ENCODE peak calls at places on chromosomes 4 and X, in eight cellular contexts. One of them, this sample, is unnamed.

GRCh38 chr4:6349896-6350295 is 80.2 kb downstream of the WFS1 start:
- DNase-seq in endodermal cell: no peak
- DNase-seq in CD8-positive, alpha-beta T cell: no peak
- DNase-seq in NCI-H1694 treated with DMSO at 0.1 percent for 48 hours: peak
- DNase-seq in globus pallidus: no peak
- DNase-seq in cardiac muscle cell: no peak
- DNase-seq in fibroblast of the conjunctiva: no peak
- DNase-seq in retinal pigment epithelial cell: no peak
- DNase-seq in this sample: no peak

GRCh38 chrX:9907645-9908387 is 59.3 kb upstream of the CLDN34 start:
- DNase-seq in endodermal cell: no peak
- DNase-seq in CD8-positive, alpha-beta T cell: no peak
- DNase-seq in NCI-H1694 treated with DMSO at 0.1 percent for 48 hours: no peak
- DNase-seq in globus pallidus: no peak
- DNase-seq in cardiac muscle cell: no peak
- DNase-seq in fibroblast of the conjunctiva: no peak
- DNase-seq in retinal pigment epithelial cell: no peak
- DNase-seq in this sample: no peak

GRCh38 chrX:148522006-148522405 is 21.6 kb downstream of the AFF2 start:
- DNase-seq in endodermal cell: no peak
- DNase-seq in CD8-positive, alpha-beta T cell: no peak
- DNase-seq in NCI-H1694 treated with DMSO at 0.1 percent for 48 hours: no peak
- DNase-seq in globus pallidus: no peak
- DNase-seq in cardiac muscle cell: no peak
- DNase-seq in fibroblast of the conjunctiva: no peak
- DNase-seq in retinal pigment epithelial cell: no peak
- DNase-seq in this sample: no peak

GRCh38 chrX:40167240-40168182 is 69.8 kb upstream of the BCOR start:
- DNase-seq in endodermal cell: peak
- DNase-seq in CD8-positive, alpha-beta T cell: no peak
- DNase-seq in NCI-H1694 treated with DMSO at 0.1 percent for 48 hours: no peak
- DNase-seq in globus pallidus: no peak
- DNase-seq in cardiac muscle cell: peak
- DNase-seq in fibroblast of the conjunctiva: no peak
- DNase-seq in retinal pigment epithelial cell: no peak
- DNase-seq in this sample: no peak

GRCh38 chr4:78451407-78451806 is 100.2 kb upstream of the ANXA3 start:
- DNase-seq in endodermal cell: no peak
- DNase-seq in CD8-positive, alpha-beta T cell: no peak
- DNase-seq in NCI-H1694 treated with DMSO at 0.1 percent for 48 hours: no peak
- DNase-seq in globus pallidus: no peak
- DNase-seq in cardiac muscle cell: no peak
- DNase-seq in fibroblast of the conjunctiva: no peak
- DNase-seq in retinal pigment epithelial cell: no peak
- DNase-seq in this sample: no peak

GRCh38 chr4:82726601-82727000 is 72.0 kb downstream of the SCD5 start:
- DNase-seq in endodermal cell: no peak
- DNase-seq in CD8-positive, alpha-beta T cell: no peak
- DNase-seq in NCI-H1694 treated with DMSO at 0.1 percent for 48 hours: no peak
- DNase-seq in globus pallidus: no peak
- DNase-seq in cardiac muscle cell: no peak
- DNase-seq in fibroblast of the conjunctiva: no peak
- DNase-seq in retinal pigment epithelial cell: no peak
- DNase-seq in this sample: no peak

GRCh38 chr4:7186081-7186480 is 6.3 kb upstream of the SORCS2 start:
- DNase-seq in endodermal cell: peak
- DNase-seq in CD8-positive, alpha-beta T cell: no peak
- DNase-seq in NCI-H1694 treated with DMSO at 0.1 percent for 48 hours: no peak
- DNase-seq in globus pallidus: no peak
- DNase-seq in cardiac muscle cell: peak
- DNase-seq in fibroblast of the conjunctiva: no peak
- DNase-seq in retinal pigment epithelial cell: no peak
- DNase-seq in this sample: no peak

GRCh38 chr4:109302366-109303140 is at the start of gene COL25A1:
- DNase-seq in endodermal cell: peak
- DNase-seq in CD8-positive, alpha-beta T cell: peak
- DNase-seq in NCI-H1694 treated with DMSO at 0.1 percent for 48 hours: no peak
- DNase-seq in globus pallidus: no peak
- DNase-seq in cardiac muscle cell: peak
- DNase-seq in fibroblast of the conjunctiva: no peak
- DNase-seq in retinal pigment epithelial cell: no peak
- DNase-seq in this sample: peak

GRCh38 chr4:38306482-38307071 is 346.4 kb downstream of the PTTG2 start:
- DNase-seq in endodermal cell: no peak
- DNase-seq in CD8-positive, alpha-beta T cell: no peak
- DNase-seq in NCI-H1694 treated with DMSO at 0.1 percent for 48 hours: no peak
- DNase-seq in globus pallidus: peak
- DNase-seq in cardiac muscle cell: no peak
- DNase-seq in fibroblast of the conjunctiva: no peak
- DNase-seq in retinal pigment epithelial cell: no peak
- DNase-seq in this sample: no peak

GRCh38 chr4:34046580-34046979 is 2197.7 kb downstream of the ARAP2 start:
- DNase-seq in endodermal cell: no peak
- DNase-seq in CD8-positive, alpha-beta T cell: no peak
- DNase-seq in NCI-H1694 treated with DMSO at 0.1 percent for 48 hours: no peak
- DNase-seq in globus pallidus: no peak
- DNase-seq in cardiac muscle cell: no peak
- DNase-seq in fibroblast of the conjunctiva: peak
- DNase-seq in retinal pigment epithelial cell: peak
- DNase-seq in this sample: no peak

GRCh38 chr4:66489783-66490452 is 819.6 kb upstream of the EPHA5 start:
- DNase-seq in endodermal cell: no peak
- DNase-seq in CD8-positive, alpha-beta T cell: no peak
- DNase-seq in NCI-H1694 treated with DMSO at 0.1 percent for 48 hours: no peak
- DNase-seq in globus pallidus: no peak
- DNase-seq in cardiac muscle cell: no peak
- DNase-seq in fibroblast of the conjunctiva: no peak
- DNase-seq in retinal pigment epithelial cell: peak
- DNase-seq in this sample: no peak

GRCh38 chr4:37422102-37422501 is 177.6 kb downstream of the NWD2 start:
- DNase-seq in endodermal cell: no peak
- DNase-seq in CD8-positive, alpha-beta T cell: no peak
- DNase-seq in NCI-H1694 treated with DMSO at 0.1 percent for 48 hours: no peak
- DNase-seq in globus pallidus: no peak
- DNase-seq in cardiac muscle cell: no peak
- DNase-seq in fibroblast of the conjunctiva: no peak
- DNase-seq in retinal pigment epithelial cell: no peak
- DNase-seq in this sample: no peak

GRCh38 chrX:35406386-35406785 is 391.8 kb upstream of the MAGEB16 start:
- DNase-seq in endodermal cell: no peak
- DNase-seq in CD8-positive, alpha-beta T cell: no peak
- DNase-seq in NCI-H1694 treated with DMSO at 0.1 percent for 48 hours: no peak
- DNase-seq in globus pallidus: no peak
- DNase-seq in cardiac muscle cell: no peak
- DNase-seq in fibroblast of the conjunctiva: no peak
- DNase-seq in retinal pigment epithelial cell: no peak
- DNase-seq in this sample: no peak

GRCh38 chrX:53374923-53375322 is 47.5 kb downstream of the SMC1A start:
- DNase-seq in endodermal cell: no peak
- DNase-seq in CD8-positive, alpha-beta T cell: no peak
- DNase-seq in NCI-H1694 treated with DMSO at 0.1 percent for 48 hours: no peak
- DNase-seq in globus pallidus: no peak
- DNase-seq in cardiac muscle cell: no peak
- DNase-seq in fibroblast of the conjunctiva: no peak
- DNase-seq in retinal pigment epithelial cell: no peak
- DNase-seq in this sample: no peak

GRCh38 chr4:142743071-142743825 is 102.9 kb downstream of the INPP4B start:
- DNase-seq in endodermal cell: no peak
- DNase-seq in CD8-positive, alpha-beta T cell: no peak
- DNase-seq in NCI-H1694 treated with DMSO at 0.1 percent for 48 hours: no peak
- DNase-seq in globus pallidus: no peak
- DNase-seq in cardiac muscle cell: no peak
- DNase-seq in fibroblast of the conjunctiva: no peak
- DNase-seq in retinal pigment epithelial cell: peak
- DNase-seq in this sample: no peak

GRCh38 chr4:119131160-119131559 is 4.5 kb upstream of the MYOZ2 start:
- DNase-seq in endodermal cell: no peak
- DNase-seq in CD8-positive, alpha-beta T cell: no peak
- DNase-seq in NCI-H1694 treated with DMSO at 0.1 percent for 48 hours: no peak
- DNase-seq in globus pallidus: no peak
- DNase-seq in cardiac muscle cell: no peak
- DNase-seq in fibroblast of the conjunctiva: no peak
- DNase-seq in retinal pigment epithelial cell: no peak
- DNase-seq in this sample: no peak

GRCh38 chrX:43949669-43950068 is 23.5 kb downstream of the NDP start:
- DNase-seq in endodermal cell: peak
- DNase-seq in CD8-positive, alpha-beta T cell: peak
- DNase-seq in NCI-H1694 treated with DMSO at 0.1 percent for 48 hours: no peak
- DNase-seq in globus pallidus: peak
- DNase-seq in cardiac muscle cell: peak
- DNase-seq in fibroblast of the conjunctiva: no peak
- DNase-seq in retinal pigment epithelial cell: no peak
- DNase-seq in this sample: peak

GRCh38 chr4:86452323-86452995 is 92.6 kb upstream of the MAPK10 start:
- DNase-seq in endodermal cell: no peak
- DNase-seq in CD8-positive, alpha-beta T cell: no peak
- DNase-seq in NCI-H1694 treated with DMSO at 0.1 percent for 48 hours: no peak
- DNase-seq in globus pallidus: no peak
- DNase-seq in cardiac muscle cell: no peak
- DNase-seq in fibroblast of the conjunctiva: no peak
- DNase-seq in retinal pigment epithelial cell: no peak
- DNase-seq in this sample: no peak

GRCh38 chr4:24988776-24989175 is 42.0 kb downstream of the LGI2 start:
- DNase-seq in endodermal cell: peak
- DNase-seq in CD8-positive, alpha-beta T cell: no peak
- DNase-seq in NCI-H1694 treated with DMSO at 0.1 percent for 48 hours: no peak
- DNase-seq in globus pallidus: peak
- DNase-seq in cardiac muscle cell: peak
- DNase-seq in fibroblast of the conjunctiva: peak
- DNase-seq in retinal pigment epithelial cell: no peak
- DNase-seq in this sample: no peak

GRCh38 chrX:149383852-149384251 is 121.3 kb downstream of the IDS start:
- DNase-seq in endodermal cell: no peak
- DNase-seq in CD8-positive, alpha-beta T cell: no peak
- DNase-seq in NCI-H1694 treated with DMSO at 0.1 percent for 48 hours: no peak
- DNase-seq in globus pallidus: no peak
- DNase-seq in cardiac muscle cell: no peak
- DNase-seq in fibroblast of the conjunctiva: no peak
- DNase-seq in retinal pigment epithelial cell: no peak
- DNase-seq in this sample: no peak

GRCh38 chrX:65528705-65529340 is 5.8 kb downstream of the LAS1L start:
- DNase-seq in endodermal cell: peak
- DNase-seq in CD8-positive, alpha-beta T cell: peak
- DNase-seq in NCI-H1694 treated with DMSO at 0.1 percent for 48 hours: no peak
- DNase-seq in globus pallidus: no peak
- DNase-seq in cardiac muscle cell: peak
- DNase-seq in fibroblast of the conjunctiva: no peak
- DNase-seq in retinal pigment epithelial cell: no peak
- DNase-seq in this sample: peak